ENCODE peak calls at places on chromosomes 7 and 10, in seven cellular contexts. One of them, this sample, is unnamed.

GRCh38 chr7:18278306-18278705 is 217.2 kb upstream of the HDAC9 start:
- DNase-seq in GM23338: no peak
- DNase-seq in testis: no peak
- DNase-seq in uterus: no peak
- DNase-seq in EL: no peak
- DNase-seq in T-helper 1 cell: no peak
- DNase-seq in BJ: no peak
- DNase-seq in this sample: no peak

GRCh38 chr7:497346-497745 is 22.3 kb downstream of the PDGFA start:
- DNase-seq in GM23338: peak; percentile 1
- DNase-seq in testis: no peak
- DNase-seq in uterus: no peak
- DNase-seq in EL: no peak
- DNase-seq in T-helper 1 cell: no peak
- DNase-seq in BJ: no peak
- DNase-seq in this sample: peak; percentile 12

GRCh38 chr10:127296696-127297095 is 100.3 kb upstream of the INSYN2A start:
- DNase-seq in GM23338: no peak
- DNase-seq in testis: no peak
- DNase-seq in uterus: no peak
- DNase-seq in EL: no peak
- DNase-seq in T-helper 1 cell: no peak
- DNase-seq in BJ: no peak
- DNase-seq in this sample: no peak

GRCh38 chr7:71325151-71325550 is 193.2 kb downstream of the GALNT17 start:
- DNase-seq in GM23338: peak; percentile 51
- DNase-seq in testis: no peak
- DNase-seq in uterus: no peak
- DNase-seq in EL: no peak
- DNase-seq in T-helper 1 cell: no peak
- DNase-seq in BJ: no peak
- DNase-seq in this sample: no peak

GRCh38 chr7:131723926-131724325 is 167.5 kb upstream of the PODXL start:
- DNase-seq in GM23338: no peak
- DNase-seq in testis: no peak
- DNase-seq in uterus: no peak
- DNase-seq in EL: peak; percentile 27
- DNase-seq in T-helper 1 cell: no peak
- DNase-seq in BJ: no peak
- DNase-seq in this sample: no peak

GRCh38 chr7:110839866-110840265 is 251.1 kb upstream of the LRRN3 start:
- DNase-seq in GM23338: peak; percentile 45
- DNase-seq in testis: peak; percentile 29
- DNase-seq in uterus: no peak
- DNase-seq in EL: peak; percentile 13
- DNase-seq in T-helper 1 cell: no peak
- DNase-seq in BJ: no peak
- DNase-seq in this sample: peak; percentile 16

GRCh38 chr7:101550641-101551531 is 78.2 kb downstream of the MYL10 start:
- DNase-seq in GM23338: peak; percentile 12
- DNase-seq in testis: no peak
- DNase-seq in uterus: no peak
- DNase-seq in EL: no peak
- DNase-seq in T-helper 1 cell: no peak
- DNase-seq in BJ: no peak
- DNase-seq in this sample: no peak

GRCh38 chr10:86979977-86980448 is 11.7 kb downstream of the ADIRF start:
- DNase-seq in GM23338: no peak
- DNase-seq in testis: no peak
- DNase-seq in uterus: no peak
- DNase-seq in EL: no peak
- DNase-seq in T-helper 1 cell: no peak
- DNase-seq in BJ: no peak
- DNase-seq in this sample: peak; percentile 39

GRCh38 chr7:47552631-47553030 is 29.3 kb downstream of the TNS3 start:
- DNase-seq in GM23338: no peak
- DNase-seq in testis: no peak
- DNase-seq in uterus: peak; percentile 64
- DNase-seq in EL: peak; percentile 69
- DNase-seq in T-helper 1 cell: no peak
- DNase-seq in BJ: no peak
- DNase-seq in this sample: no peak

GRCh38 chr10:77286851-77287250 is 350.8 kb downstream of the KCNMA1 start:
- DNase-seq in GM23338: no peak
- DNase-seq in testis: no peak
- DNase-seq in uterus: no peak
- DNase-seq in EL: no peak
- DNase-seq in T-helper 1 cell: no peak
- DNase-seq in BJ: no peak
- DNase-seq in this sample: no peak

GRCh38 chr10:113221756-113222168 is 271.7 kb downstream of the TCF7L2 start:
- DNase-seq in GM23338: peak; percentile 51
- DNase-seq in testis: no peak
- DNase-seq in uterus: no peak
- DNase-seq in EL: peak; percentile 58
- DNase-seq in T-helper 1 cell: no peak
- DNase-seq in BJ: no peak
- DNase-seq in this sample: no peak

GRCh38 chr7:28957064-28957821 is 887 bp downstream of the TRIL start:
- DNase-seq in GM23338: peak; percentile 69
- DNase-seq in testis: peak; percentile 34
- DNase-seq in uterus: peak; percentile 22
- DNase-seq in EL: peak; percentile 7
- DNase-seq in T-helper 1 cell: peak; percentile 4
- DNase-seq in BJ: no peak
- DNase-seq in this sample: no peak

GRCh38 chr10:5658871-5659618 is 7.3 kb downstream of the ASB13 start:
- DNase-seq in GM23338: peak; percentile 55
- DNase-seq in testis: no peak
- DNase-seq in uterus: no peak
- DNase-seq in EL: no peak
- DNase-seq in T-helper 1 cell: no peak
- DNase-seq in BJ: no peak
- DNase-seq in this sample: no peak

GRCh38 chr7:22651534-22652243 is 75.3 kb upstream of the IL6 start:
- DNase-seq in GM23338: no peak
- DNase-seq in testis: no peak
- DNase-seq in uterus: no peak
- DNase-seq in EL: peak; percentile 96
- DNase-seq in T-helper 1 cell: no peak
- DNase-seq in BJ: no peak
- DNase-seq in this sample: no peak

This sample was measured in body of pancreas.